ENCODE peak calls at places on chromosomes 3 and 15, in six cellular contexts. One of them, this sample, is unnamed.

GRCh38 chr3:99774467-99774866 is 43.2 kb upstream of the CMSS1 start:
- DNase-seq in H1: no peak
- DNase-seq in K562: no peak
- DNase-seq in GM12878: peak; percentile 28
- DNase-seq in GM12891: no peak
- DNase-seq in HepG2: no peak
- DNase-seq in this sample: no peak

GRCh38 chr15:69979269-69979668 is 118.4 kb downstream of the TLE3 start:
- DNase-seq in GM12878: no peak
- DNase-seq in GM12891: no peak
- DNase-seq in K562: peak; percentile 9
- DNase-seq in H1: no peak
- DNase-seq in HepG2: peak; percentile 23
- DNase-seq in this sample: peak; percentile 52

GRCh38 chr3:169350228-169350627 is 313.3 kb downstream of the MECOM start:
- DNase-seq in GM12891: no peak
- DNase-seq in GM12878: no peak
- DNase-seq in H1: no peak
- DNase-seq in K562: no peak
- DNase-seq in HepG2: no peak
- DNase-seq in this sample: no peak

GRCh38 chr3:116038968-116039950 is 406.0 kb downstream of the LSAMP start:
- DNase-seq in H1: no peak
- DNase-seq in K562: peak; percentile 81
- DNase-seq in GM12891: no peak
- DNase-seq in HepG2: no peak
- DNase-seq in GM12878: no peak
- DNase-seq in this sample: no peak

GRCh38 chr3:126028096-126028495 is 55.8 kb downstream of the SLC41A3 start:
- DNase-seq in HepG2: no peak
- DNase-seq in K562: no peak
- DNase-seq in GM12878: no peak
- DNase-seq in H1: peak; percentile 44
- DNase-seq in GM12891: no peak
- DNase-seq in this sample: no peak

GRCh38 chr3:52120576-52121458 is 33.4 kb downstream of the POC1A start:
- DNase-seq in GM12878: no peak
- DNase-seq in HepG2: no peak
- DNase-seq in K562: no peak
- DNase-seq in GM12891: no peak
- DNase-seq in H1: no peak
- DNase-seq in this sample: no peak

GRCh38 chr15:88635343-88635742 is 3.5 kb upstream of the ISG20 start:
- DNase-seq in HepG2: no peak
- DNase-seq in K562: no peak
- DNase-seq in H1: no peak
- DNase-seq in GM12891: no peak
- DNase-seq in GM12878: no peak
- DNase-seq in this sample: no peak

GRCh38 chr3:45792036-45792435 is 4.3 kb downstream of the SLC6A20 start:
- DNase-seq in GM12878: no peak
- DNase-seq in GM12891: no peak
- DNase-seq in K562: no peak
- DNase-seq in HepG2: no peak
- DNase-seq in H1: no peak
- DNase-seq in this sample: no peak

GRCh38 chr15:85406916-85407315 is 26.5 kb downstream of the AKAP13 start:
- DNase-seq in H1: no peak
- DNase-seq in K562: no peak
- DNase-seq in GM12891: no peak
- DNase-seq in HepG2: no peak
- DNase-seq in GM12878: no peak
- DNase-seq in this sample: no peak

GRCh38 chr3:119529883-119530282 is 29.5 kb downstream of the CD80 start:
- DNase-seq in K562: no peak
- DNase-seq in GM12891: no peak
- DNase-seq in H1: no peak
- DNase-seq in GM12878: no peak
- DNase-seq in HepG2: no peak
- DNase-seq in this sample: no peak

GRCh38 chr3:55885721-55886120 is 398.6 kb upstream of the WNT5A start:
- DNase-seq in HepG2: no peak
- DNase-seq in GM12891: no peak
- DNase-seq in GM12878: no peak
- DNase-seq in H1: no peak
- DNase-seq in K562: no peak
- DNase-seq in this sample: no peak

GRCh38 chr3:181264491-181264890 is 275.0 kb upstream of the DNAJC19 start:
- DNase-seq in H1: no peak
- DNase-seq in K562: no peak
- DNase-seq in GM12891: no peak
- DNase-seq in HepG2: no peak
- DNase-seq in GM12878: no peak
- DNase-seq in this sample: no peak

GRCh38 chr3:162865466-162865865 is 1368.9 kb downstream of the OTOL1 start:
- DNase-seq in GM12878: no peak
- DNase-seq in HepG2: no peak
- DNase-seq in K562: no peak
- DNase-seq in H1: no peak
- DNase-seq in GM12891: no peak
- DNase-seq in this sample: no peak

GRCh38 chr3:177703788-177704187 is 506.5 kb upstream of the TBL1XR1 start:
- DNase-seq in GM12891: no peak
- DNase-seq in GM12878: no peak
- DNase-seq in HepG2: no peak
- DNase-seq in H1: no peak
- DNase-seq in K562: no peak
- DNase-seq in this sample: no peak

GRCh38 chr15:52098328-52098727 is 14.2 kb downstream of the BCL2L10 start:
- DNase-seq in H1: no peak
- DNase-seq in GM12891: no peak
- DNase-seq in HepG2: no peak
- DNase-seq in GM12878: no peak
- DNase-seq in K562: no peak
- DNase-seq in this sample: no peak

GRCh38 chr15:52102468-52102867 is 10.1 kb downstream of the BCL2L10 start:
- DNase-seq in H1: no peak
- DNase-seq in GM12891: no peak
- DNase-seq in K562: no peak
- DNase-seq in HepG2: no peak
- DNase-seq in GM12878: no peak
- DNase-seq in this sample: no peak

GRCh38 chr15:52099654-52100272 is 12.8 kb downstream of the BCL2L10 start:
- DNase-seq in HepG2: no peak
- DNase-seq in GM12891: no peak
- DNase-seq in GM12878: no peak
- DNase-seq in H1: no peak
- DNase-seq in K562: no peak
- DNase-seq in this sample: no peak

GRCh38 chr15:52101542-52102340 is 10.8 kb downstream of the BCL2L10 start:
- DNase-seq in H1: no peak
- DNase-seq in K562: no peak
- DNase-seq in GM12891: no peak
- DNase-seq in HepG2: no peak
- DNase-seq in GM12878: peak; percentile 93
- DNase-seq in this sample: peak; percentile 37

DNA sequence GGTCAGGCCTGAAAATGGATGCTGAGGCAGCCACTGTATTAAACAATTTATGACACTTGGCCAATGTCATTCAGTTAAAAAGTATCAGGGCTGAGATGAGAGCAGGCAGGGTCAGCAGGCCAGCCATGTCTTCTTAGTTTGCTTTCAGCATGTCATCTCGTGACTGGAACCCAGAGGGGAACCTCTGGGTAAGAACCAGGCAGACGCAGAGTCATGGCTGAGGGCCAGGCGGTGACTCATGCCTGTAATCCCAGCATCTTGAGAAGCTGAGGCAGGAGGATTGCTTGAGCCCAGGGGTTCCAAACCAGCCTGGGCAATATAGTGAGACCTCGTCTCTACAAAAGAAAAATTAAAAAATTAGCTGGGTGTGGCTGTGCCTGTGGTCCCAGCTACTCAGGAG is 11.8 kb downstream of the BCL2L10 start:
- DNase-seq in K562: peak; percentile 86
- DNase-seq in GM12878: peak; percentile 69
- DNase-seq in H1: no peak
- DNase-seq in GM12891: no peak
- DNase-seq in HepG2: no peak
- DNase-seq in this sample: no peak
- TF ChIP-seq POLR2AphosphoS5 in K562: no peak
- TF ChIP-seq POLR2AphosphoS5 in GM12878: no peak
- TF ChIP-seq POLR2AphosphoS5 in H1: no peak
- TF ChIP-seq POLR2AphosphoS5 in GM12891: no peak
- TF ChIP-seq POLR2AphosphoS5 in HepG2: no peak
- TF ChIP-seq POLR2AphosphoS5 in this sample: no peak

GRCh38 chr3:120820748-120821147 is 78.2 kb downstream of the GTF2E1 start:
- DNase-seq in GM12891: no peak
- DNase-seq in HepG2: peak; percentile 12
- DNase-seq in K562: no peak
- DNase-seq in GM12878: no peak
- DNase-seq in H1: no peak
- DNase-seq in this sample: no peak

GRCh38 chr3:120821426-120821825 is 78.9 kb downstream of the GTF2E1 start:
- DNase-seq in HepG2: no peak
- DNase-seq in K562: no peak
- DNase-seq in GM12891: no peak
- DNase-seq in GM12878: no peak
- DNase-seq in H1: no peak
- DNase-seq in this sample: no peak

DNA sequence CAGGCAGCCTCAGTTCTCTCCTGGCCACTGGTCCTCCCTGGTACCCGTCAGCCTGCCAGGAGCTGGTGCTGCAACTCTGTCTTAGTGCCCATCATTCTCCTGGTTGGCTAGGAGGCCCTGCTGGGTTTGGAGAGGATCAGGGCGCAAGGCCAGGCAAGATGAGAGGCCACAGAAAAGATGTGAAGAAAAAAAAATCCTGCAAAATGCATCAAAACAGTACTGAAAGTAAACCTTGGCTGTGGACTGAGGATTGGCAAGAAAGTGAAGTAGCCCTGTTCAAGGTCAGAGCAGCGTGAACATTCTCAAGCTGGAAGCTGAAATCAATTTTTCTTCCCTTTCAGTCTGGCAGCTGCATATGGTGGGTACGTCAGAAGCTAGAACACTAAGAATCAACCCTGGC is 74.2 kb downstream of the GTF2E1 start:
- DNase-seq in H1: no peak
- DNase-seq in K562: no peak
- DNase-seq in HepG2: no peak
- DNase-seq in GM12878: no peak
- DNase-seq in GM12891: no peak
- DNase-seq in this sample: no peak
- TF ChIP-seq POLR2A in H1: no peak
- TF ChIP-seq POLR2A in K562: no peak
- TF ChIP-seq POLR2A in HepG2: no peak
- TF ChIP-seq POLR2A in GM12878: no peak
- TF ChIP-seq POLR2A in GM12891: no peak
- TF ChIP-seq POLR2A in this sample: no peak

DNA sequence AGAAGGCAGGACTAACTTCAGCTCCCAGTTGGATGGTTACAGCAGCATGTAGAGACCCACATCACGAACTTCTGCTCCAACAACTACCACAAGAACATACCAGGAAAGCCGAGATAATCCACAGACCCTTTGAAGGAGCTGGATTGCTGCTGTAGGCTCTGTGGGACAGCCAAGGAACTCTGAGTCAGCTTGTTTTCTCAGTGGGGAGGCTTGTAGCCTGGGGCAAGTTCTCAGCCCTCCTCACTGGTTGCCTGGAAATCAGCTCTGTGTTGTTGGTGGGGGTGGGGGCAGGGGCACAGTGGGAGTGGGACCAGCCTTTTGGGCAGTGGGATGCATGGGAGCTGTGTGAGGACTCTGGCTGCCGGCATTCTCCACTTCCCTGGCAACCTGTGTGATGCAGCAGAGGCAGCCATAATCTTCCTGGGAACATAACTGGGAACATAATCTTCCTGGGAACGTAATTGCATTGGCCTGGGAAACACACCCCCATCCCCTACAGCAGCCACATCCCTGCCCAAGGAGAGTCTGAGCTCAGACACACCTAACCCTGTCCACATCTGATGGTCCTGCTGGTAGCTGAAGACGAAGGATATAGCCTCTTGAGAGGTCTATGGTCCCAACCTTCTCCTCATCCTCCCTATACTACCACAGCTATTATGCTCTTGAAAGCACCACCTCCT is 153.1 kb downstream of the PEAK1 start:
- DNase-seq in H1: no peak
- DNase-seq in GM12891: no peak
- DNase-seq in GM12878: no peak
- DNase-seq in HepG2: no peak
- DNase-seq in K562: no peak
- DNase-seq in this sample: no peak
- TF ChIP-seq TAF1 in H1: no peak
- TF ChIP-seq TAF1 in GM12891: no peak
- TF ChIP-seq TAF1 in GM12878: no peak
- TF ChIP-seq TAF1 in HepG2: no peak
- TF ChIP-seq TAF1 in K562: no peak
- TF ChIP-seq TAF1 in this sample: no peak

GRCh38 chr15:72345280-72345679 is 25.3 kb upstream of the CELF6 start:
- DNase-seq in H1: no peak
- DNase-seq in GM12878: no peak
- DNase-seq in HepG2: no peak
- DNase-seq in K562: no peak
- DNase-seq in GM12891: no peak
- DNase-seq in this sample: no peak
- TF ChIP-seq POLR2AphosphoS5 in H1: no peak
- TF ChIP-seq POLR2AphosphoS5 in GM12878: no peak
- TF ChIP-seq POLR2AphosphoS5 in HepG2: no peak
- TF ChIP-seq POLR2AphosphoS5 in K562: no peak
- TF ChIP-seq POLR2AphosphoS5 in GM12891: no peak
- TF ChIP-seq POLR2AphosphoS5 in this sample: no peak

GRCh38 chr3:134373942-134374790 is at the start of gene AMOTL2:
- DNase-seq in GM12878: no peak
- DNase-seq in K562: peak; percentile 31
- DNase-seq in H1: peak; percentile 92
- DNase-seq in HepG2: peak; percentile 89
- DNase-seq in GM12891: peak; percentile 64
- DNase-seq in this sample: peak; percentile 56
- TF ChIP-seq POLR2A in GM12878: no peak
- TF ChIP-seq POLR2A in K562: no peak
- TF ChIP-seq POLR2A in H1: peak; percentile 100
- TF ChIP-seq POLR2A in HepG2: peak; percentile 84
- TF ChIP-seq POLR2A in GM12891: no peak
- TF ChIP-seq POLR2A in this sample: no peak

This sample was measured in GM12892.